ENCODE peak calls at places on chromosomes 5 and 9, in seven cellular contexts. One of them, this sample, is unnamed.

GRCh38 chr5:42912184-42912766 is 100.6 kb upstream of the SELENOP start:
- DNase-seq in fibroblast of lung: peak
- DNase-seq in astrocyte of the cerebellum: peak
- DNase-seq in neural progenitor cell: peak
- DNase-seq in GM12865: peak
- DNase-seq in skeletal muscle cell: no peak
- DNase-seq in adipocyte: peak
- DNase-seq in this sample: no peak

GRCh38 chr9:114343471-114344187 is 14.0 kb downstream of the ORM2 start:
- DNase-seq in GM12865: no peak
- DNase-seq in neural progenitor cell: no peak
- DNase-seq in astrocyte of the cerebellum: no peak
- DNase-seq in adipocyte: no peak
- DNase-seq in fibroblast of lung: no peak
- DNase-seq in skeletal muscle cell: no peak
- DNase-seq in this sample: no peak

GRCh38 chr5:91224459-91224858 is 158.7 kb downstream of the ARRDC3 start:
- DNase-seq in adipocyte: peak
- DNase-seq in fibroblast of lung: no peak
- DNase-seq in astrocyte of the cerebellum: no peak
- DNase-seq in skeletal muscle cell: no peak
- DNase-seq in GM12865: no peak
- DNase-seq in neural progenitor cell: no peak
- DNase-seq in this sample: no peak

GRCh38 chr9:15136646-15137045 is 170.4 kb downstream of the TTC39B start:
- DNase-seq in GM12865: peak
- DNase-seq in neural progenitor cell: no peak
- DNase-seq in skeletal muscle cell: no peak
- DNase-seq in astrocyte of the cerebellum: no peak
- DNase-seq in fibroblast of lung: no peak
- DNase-seq in adipocyte: no peak
- DNase-seq in this sample: no peak

GRCh38 chr5:122151640-122152039 is 22.3 kb downstream of the ZNF474 start:
- DNase-seq in astrocyte of the cerebellum: peak
- DNase-seq in adipocyte: peak
- DNase-seq in fibroblast of lung: peak
- DNase-seq in neural progenitor cell: no peak
- DNase-seq in GM12865: no peak
- DNase-seq in skeletal muscle cell: peak
- DNase-seq in this sample: no peak

GRCh38 chr9:91071185-91071990 is 269.8 kb downstream of the SYK start:
- DNase-seq in GM12865: peak
- DNase-seq in adipocyte: peak
- DNase-seq in fibroblast of lung: peak
- DNase-seq in skeletal muscle cell: peak
- DNase-seq in neural progenitor cell: no peak
- DNase-seq in astrocyte of the cerebellum: peak
- DNase-seq in this sample: no peak

GRCh38 chr9:98974554-98974953 is 30.8 kb downstream of the COL15A1 start:
- DNase-seq in neural progenitor cell: no peak
- DNase-seq in GM12865: no peak
- DNase-seq in skeletal muscle cell: no peak
- DNase-seq in adipocyte: no peak
- DNase-seq in astrocyte of the cerebellum: no peak
- DNase-seq in fibroblast of lung: no peak
- DNase-seq in this sample: no peak

GRCh38 chr9:92342825-92343488 is 17.2 kb downstream of the CENPP start:
- DNase-seq in astrocyte of the cerebellum: no peak
- DNase-seq in fibroblast of lung: peak
- DNase-seq in skeletal muscle cell: no peak
- DNase-seq in GM12865: no peak
- DNase-seq in adipocyte: peak
- DNase-seq in neural progenitor cell: no peak
- DNase-seq in this sample: no peak

GRCh38 chr9:87656485-87656884 is 69.4 kb upstream of the CTSL start:
- DNase-seq in GM12865: no peak
- DNase-seq in skeletal muscle cell: no peak
- DNase-seq in neural progenitor cell: no peak
- DNase-seq in fibroblast of lung: peak
- DNase-seq in astrocyte of the cerebellum: no peak
- DNase-seq in adipocyte: peak
- DNase-seq in this sample: no peak

GRCh38 chr5:126579716-126580115 is 15.3 kb downstream of the ALDH7A1 start:
- DNase-seq in astrocyte of the cerebellum: no peak
- DNase-seq in neural progenitor cell: no peak
- DNase-seq in skeletal muscle cell: no peak
- DNase-seq in adipocyte: no peak
- DNase-seq in GM12865: no peak
- DNase-seq in fibroblast of lung: no peak
- DNase-seq in this sample: no peak

GRCh38 chr5:103132684-103133083 is 12.6 kb downstream of the PPIP5K2 start:
- DNase-seq in GM12865: no peak
- DNase-seq in astrocyte of the cerebellum: no peak
- DNase-seq in adipocyte: no peak
- DNase-seq in neural progenitor cell: no peak
- DNase-seq in fibroblast of lung: no peak
- DNase-seq in skeletal muscle cell: no peak
- DNase-seq in this sample: no peak

GRCh38 chr5:103128202-103128601 is 8.1 kb downstream of the PPIP5K2 start:
- DNase-seq in neural progenitor cell: no peak
- DNase-seq in skeletal muscle cell: no peak
- DNase-seq in astrocyte of the cerebellum: no peak
- DNase-seq in adipocyte: no peak
- DNase-seq in fibroblast of lung: no peak
- DNase-seq in GM12865: no peak
- DNase-seq in this sample: no peak

GRCh38 chr5:103135461-103135860 is 15.4 kb downstream of the PPIP5K2 start:
- DNase-seq in fibroblast of lung: no peak
- DNase-seq in astrocyte of the cerebellum: no peak
- DNase-seq in neural progenitor cell: no peak
- DNase-seq in GM12865: no peak
- DNase-seq in skeletal muscle cell: no peak
- DNase-seq in adipocyte: no peak
- DNase-seq in this sample: no peak

GRCh38 chr5:103138202-103138601 is 18.1 kb downstream of the PPIP5K2 start:
- DNase-seq in fibroblast of lung: no peak
- DNase-seq in astrocyte of the cerebellum: no peak
- DNase-seq in neural progenitor cell: no peak
- DNase-seq in adipocyte: no peak
- DNase-seq in GM12865: no peak
- DNase-seq in skeletal muscle cell: no peak
- DNase-seq in this sample: no peak

DNA sequence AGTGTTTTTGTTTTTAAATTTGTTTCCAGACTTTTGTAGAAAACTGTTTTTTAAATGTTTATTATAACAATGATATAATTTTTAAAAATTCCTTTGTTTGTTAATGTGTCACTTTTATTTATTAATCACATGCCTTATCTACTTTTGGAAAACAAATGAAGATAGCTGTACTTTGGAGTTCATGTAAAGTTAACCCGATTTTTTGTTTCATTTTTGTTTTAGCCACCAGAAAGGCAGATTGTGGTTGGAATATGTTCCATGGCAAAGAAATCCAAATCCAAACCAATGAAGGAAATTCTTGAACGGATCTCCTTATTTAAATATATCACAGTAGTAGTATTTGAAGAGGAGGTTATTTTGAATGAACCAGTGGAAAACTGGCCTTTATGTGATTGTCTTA is 13.1 kb downstream of the PPIP5K2 start:
- DNase-seq in adipocyte: no peak
- DNase-seq in fibroblast of lung: no peak
- DNase-seq in astrocyte of the cerebellum: no peak
- DNase-seq in neural progenitor cell: no peak
- DNase-seq in GM12865: no peak
- DNase-seq in skeletal muscle cell: no peak
- DNase-seq in this sample: no peak
- H3K4me3 ChIP-seq in adipocyte: no peak
- H3K4me3 ChIP-seq in fibroblast of lung: no peak
- H3K4me3 ChIP-seq in astrocyte of the cerebellum: no peak
- H3K4me3 ChIP-seq in neural progenitor cell: no peak
- H3K4me3 ChIP-seq in GM12865: no peak
- H3K4me3 ChIP-seq in skeletal muscle cell: no peak
- H3K4me3 ChIP-seq in this sample: no peak

DNA sequence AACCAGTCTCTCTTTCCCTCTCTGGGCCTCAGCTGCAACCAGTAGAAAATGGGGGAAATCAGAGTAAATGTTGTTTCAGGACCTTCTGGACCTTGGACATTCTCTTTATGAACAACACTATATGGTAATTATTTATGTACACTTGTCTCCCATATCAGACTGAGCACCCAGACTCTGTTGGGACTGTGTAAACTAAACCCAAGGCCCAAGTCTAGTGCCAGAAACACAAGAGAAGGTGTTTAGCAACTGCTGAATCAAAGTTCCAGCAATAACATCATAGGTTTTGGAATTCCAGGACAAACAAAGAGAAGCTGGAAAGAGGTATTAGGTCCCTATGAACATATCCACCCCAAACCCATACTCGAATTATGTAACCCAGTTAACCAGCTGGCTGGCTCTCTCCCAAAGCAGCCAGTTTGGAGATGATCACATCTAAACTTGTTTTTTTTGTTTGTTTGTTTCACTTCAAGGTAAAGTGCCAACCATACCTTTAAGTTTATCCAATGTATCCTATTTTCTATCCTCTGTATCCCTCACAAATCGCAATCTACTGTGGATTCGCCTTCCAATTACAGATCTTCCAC is 1.9 kb upstream of the RNF38 start:
- DNase-seq in GM12865: no peak
- DNase-seq in adipocyte: no peak
- DNase-seq in astrocyte of the cerebellum: no peak
- DNase-seq in neural progenitor cell: no peak
- DNase-seq in fibroblast of lung: no peak
- DNase-seq in skeletal muscle cell: no peak
- DNase-seq in this sample: no peak
- H3K4me3 ChIP-seq in GM12865: no peak
- H3K4me3 ChIP-seq in adipocyte: peak
- H3K4me3 ChIP-seq in astrocyte of the cerebellum: no peak
- H3K4me3 ChIP-seq in neural progenitor cell: peak
- H3K4me3 ChIP-seq in fibroblast of lung: no peak
- H3K4me3 ChIP-seq in skeletal muscle cell: no peak
- H3K4me3 ChIP-seq in this sample: no peak

DNA sequence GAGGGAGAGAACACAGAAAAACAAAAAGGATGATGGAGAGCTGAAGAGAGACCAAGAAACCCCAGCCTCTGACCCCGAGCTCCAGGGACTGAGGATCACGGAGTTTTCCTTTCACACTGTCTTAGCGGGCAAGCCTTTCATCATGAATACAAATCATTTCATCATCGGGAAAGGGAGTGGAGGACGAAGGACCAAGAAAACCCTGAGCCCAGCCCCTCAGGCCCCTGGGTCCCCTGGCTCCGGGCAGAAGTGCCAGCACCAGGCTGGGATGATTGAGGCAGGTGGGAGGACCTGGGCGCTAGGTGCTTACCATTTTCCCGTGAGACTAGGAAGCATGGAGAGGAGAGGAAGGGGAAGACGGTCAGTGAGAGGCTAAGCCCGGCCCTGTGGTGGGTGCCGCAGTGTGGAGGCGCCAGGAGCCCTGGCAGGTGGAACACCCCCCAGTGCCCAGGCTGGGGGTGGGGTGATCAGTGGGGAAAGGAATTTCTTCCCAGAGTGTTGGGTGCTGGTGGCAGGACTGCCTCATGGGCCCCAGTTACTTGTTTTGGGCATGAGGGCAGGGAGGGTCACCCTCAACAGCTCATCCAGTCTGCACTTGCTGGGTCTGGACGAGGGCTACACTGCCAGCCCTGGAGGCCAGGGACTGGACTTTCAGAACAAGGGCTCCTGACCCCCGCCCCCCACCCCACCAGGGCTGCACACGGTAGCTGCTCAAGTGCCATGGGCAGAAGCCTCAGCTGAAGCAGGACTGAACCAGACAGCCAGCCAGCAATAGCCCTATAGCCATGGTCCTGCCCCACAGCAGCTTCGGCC is 49.0 kb upstream of the SARDH start:
- DNase-seq in GM12865: no peak
- DNase-seq in fibroblast of lung: no peak
- DNase-seq in astrocyte of the cerebellum: no peak
- DNase-seq in adipocyte: no peak
- DNase-seq in skeletal muscle cell: no peak
- DNase-seq in neural progenitor cell: no peak
- DNase-seq in this sample: no peak
- H3K4me3 ChIP-seq in GM12865: peak
- H3K4me3 ChIP-seq in fibroblast of lung: no peak
- H3K4me3 ChIP-seq in astrocyte of the cerebellum: no peak
- H3K4me3 ChIP-seq in adipocyte: no peak
- H3K4me3 ChIP-seq in skeletal muscle cell: no peak
- H3K4me3 ChIP-seq in neural progenitor cell: no peak
- H3K4me3 ChIP-seq in this sample: no peak

DNA sequence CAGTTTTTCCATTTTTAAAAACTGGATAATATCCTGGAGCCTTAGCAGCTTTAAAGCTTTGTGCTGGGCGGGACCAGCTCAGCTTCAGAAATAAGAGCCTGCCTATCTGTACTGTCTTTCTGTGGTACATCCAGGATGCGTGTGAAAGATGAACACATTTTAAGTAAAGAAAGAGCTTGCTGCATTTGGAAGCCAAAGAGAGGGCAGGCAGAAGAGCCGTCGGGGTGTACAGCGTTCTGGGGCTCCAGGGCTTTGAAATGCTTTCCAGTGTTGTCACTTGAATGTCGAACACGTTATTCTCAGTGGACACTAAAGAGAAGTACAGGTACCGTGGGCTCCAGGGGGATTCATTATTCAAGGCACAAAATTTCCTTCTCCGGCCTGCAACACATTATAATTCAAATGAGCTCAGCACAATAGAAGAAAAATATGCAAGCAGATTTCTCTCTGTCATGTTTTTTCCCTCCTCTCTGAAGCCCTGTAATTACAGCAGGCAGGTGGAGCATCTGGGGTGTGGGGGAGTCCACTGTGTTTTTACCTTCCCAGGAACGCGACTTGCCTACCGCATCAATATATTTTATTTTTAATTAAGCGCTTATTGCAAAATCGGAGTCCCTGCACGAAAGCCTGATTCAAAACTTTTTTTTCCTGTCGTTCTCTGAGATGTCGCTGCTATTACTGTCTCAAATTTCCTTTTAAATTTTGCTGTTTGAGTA is 293.1 kb downstream of the ZSWIM6 start:
- DNase-seq in neural progenitor cell: no peak
- DNase-seq in astrocyte of the cerebellum: no peak
- DNase-seq in GM12865: no peak
- DNase-seq in fibroblast of lung: no peak
- DNase-seq in skeletal muscle cell: no peak
- DNase-seq in adipocyte: no peak
- DNase-seq in this sample: no peak
- H3K4me3 ChIP-seq in neural progenitor cell: peak
- H3K4me3 ChIP-seq in astrocyte of the cerebellum: peak
- H3K4me3 ChIP-seq in GM12865: peak
- H3K4me3 ChIP-seq in fibroblast of lung: peak
- H3K4me3 ChIP-seq in skeletal muscle cell: peak
- H3K4me3 ChIP-seq in adipocyte: peak
- H3K4me3 ChIP-seq in this sample: peak